ENCODE peak calls at places on chromosomes 16 and 17, in seven cellular contexts. R, L, A, T, M, V and O are unnamed samples.

GRCh38 chr17:5418858-5419355 is 555 bp downstream of the NUP88 start:
- DNase-seq in R (peak; percentile 46), L (no peak), A (peak; percentile 59), T (no peak), M (no peak), V (peak; percentile 39), O (peak; percentile 45)

GRCh38 chr17:64457156-64457555 is 8.2 kb downstream of the MILR1 start:
- DNase-seq in R (peak; percentile 39), L (peak; percentile 56), A (no peak), T (no peak), M (no peak), V (peak; percentile 66), O (peak; percentile 25)

GRCh38 chr16:58306327-58306726 is 11.5 kb upstream of the PRSS54 start:
- DNase-seq in R (peak; percentile 58), L (peak; percentile 19), A (peak; percentile 28), T (no peak), M (no peak), V (peak; percentile 24), O (peak; percentile 53)

GRCh38 chr16:47320546-47321315 is 140.1 kb downstream of the ITFG1 start:
- DNase-seq in R (no peak), L (peak; percentile 6), A (no peak), T (no peak), M (no peak), V (peak; percentile 65), O (peak; percentile 71)

GRCh38 chr17:29612404-29613370 is 10.0 kb downstream of the CORO6 start:
- DNase-seq in R (no peak), L (no peak), A (no peak), T (no peak), M (no peak), V (no peak), O (no peak)

GRCh38 chr17:48608494-48608834 is 2.4 kb downstream of the HOXB7 start:
- DNase-seq in R (no peak), L (no peak), A (no peak), T (no peak), M (no peak), V (no peak), O (no peak)

GRCh38 chr17:78804777-78805176 is 22.7 kb upstream of the CYTH1 start:
- DNase-seq in R (no peak), L (no peak), A (no peak), T (no peak), M (peak; percentile 43), V (no peak), O (peak; percentile 25)

GRCh38 chr17:72233981-72234380 is 113.2 kb downstream of the SOX9 start:
- DNase-seq in R (no peak), L (no peak), A (no peak), T (peak; percentile 48), M (no peak), V (no peak), O (no peak)

GRCh38 chr17:19812407-19812806 is 55.3 kb downstream of the ULK2 start:
- DNase-seq in R (peak; percentile 9), L (no peak), A (peak; percentile 18), T (no peak), M (no peak), V (peak; percentile 10), O (peak; percentile 10)

GRCh38 chr17:17819561-17819995 is 17.2 kb downstream of the SREBF1 start:
- DNase-seq in R (peak; percentile 93), L (peak; percentile 86), A (peak; percentile 93), T (no peak), M (no peak), V (peak; percentile 92), O (peak; percentile 93)

GRCh38 chr17:10357768-10358167 is 15.0 kb downstream of the MYH13 start:
- DNase-seq in R (no peak), L (no peak), A (peak; percentile 4), T (peak; percentile 19), M (no peak), V (no peak), O (no peak)

GRCh38 chr17:31134526-31134925 is 39.7 kb downstream of the NF1 start:
- DNase-seq in R (peak; percentile 16), L (peak; percentile 58), A (no peak), T (no peak), M (no peak), V (no peak), O (peak; percentile 69)

GRCh38 chr17:6365187-6365943 is 69.6 kb downstream of the AIPL1 start:
- DNase-seq in R (peak; percentile 19), L (peak; percentile 62), A (no peak), T (no peak), M (no peak), V (peak; percentile 74), O (peak; percentile 24)

GRCh38 chr17:20925091-20925490 is 117.7 kb downstream of the USP22 start:
- DNase-seq in R (peak; percentile 27), L (no peak), A (no peak), T (no peak), M (no peak), V (peak; percentile 60), O (peak; percentile 44)

GRCh38 chr17:5488752-5489151 is 2.4 kb downstream of the MIS12 start:
- DNase-seq in R (no peak), L (no peak), A (no peak), T (no peak), M (no peak), V (no peak), O (no peak)

GRCh38 chr17:10875984-10876555 is 38.2 kb upstream of the PIRT start:
- DNase-seq in R (peak; percentile 26), L (peak; percentile 10), A (peak; percentile 22), T (peak; percentile 78), M (peak; percentile 13), V (peak; percentile 17), O (peak; percentile 34)

GRCh38 chr16:53913082-53913870 is 209.3 kb downstream of the FTO start:
- DNase-seq in R (peak; percentile 95), L (peak; percentile 90), A (no peak), T (no peak), M (peak; percentile 45), V (peak; percentile 94), O (peak; percentile 99)

GRCh38 chr17:61253293-61253801 is 146.3 kb upstream of the TBX2 start:
- DNase-seq in R (peak; percentile 47), L (no peak), A (no peak), T (no peak), M (peak; percentile 60), V (no peak), O (peak; percentile 51)

GRCh38 chr16:82874672-82875071 is 247.9 kb downstream of the CDH13 start:
- DNase-seq in R (no peak), L (no peak), A (no peak), T (no peak), M (no peak), V (no peak), O (no peak)

GRCh38 chr17:12814718-12815117 is 25.4 kb downstream of the ARHGAP44 start:
- DNase-seq in R (no peak), L (no peak), A (no peak), T (no peak), M (no peak), V (no peak), O (no peak)

GRCh38 chr17:12815642-12816141 is 26.4 kb downstream of the ARHGAP44 start:
- DNase-seq in R (no peak), L (no peak), A (no peak), T (no peak), M (no peak), V (no peak), O (no peak)

GRCh38 chr17:12808723-12809122 is 19.4 kb downstream of the ARHGAP44 start:
- DNase-seq in R (no peak), L (no peak), A (no peak), T (no peak), M (no peak), V (no peak), O (no peak)

GRCh38 chr17:12813680-12814079 is 24.4 kb downstream of the ARHGAP44 start:
- DNase-seq in R (no peak), L (no peak), A (no peak), T (no peak), M (no peak), V (no peak), O (no peak)

GRCh38 chr17:12812877-12813276 is 23.6 kb downstream of the ARHGAP44 start:
- DNase-seq in R (peak; percentile 33), L (no peak), A (no peak), T (no peak), M (no peak), V (no peak), O (peak; percentile 10)
- TF ChIP-seq CTCF in R (no peak), L (no peak), A (no peak), T (no peak), M (no peak), V (no peak), O (no peak)

DNA sequence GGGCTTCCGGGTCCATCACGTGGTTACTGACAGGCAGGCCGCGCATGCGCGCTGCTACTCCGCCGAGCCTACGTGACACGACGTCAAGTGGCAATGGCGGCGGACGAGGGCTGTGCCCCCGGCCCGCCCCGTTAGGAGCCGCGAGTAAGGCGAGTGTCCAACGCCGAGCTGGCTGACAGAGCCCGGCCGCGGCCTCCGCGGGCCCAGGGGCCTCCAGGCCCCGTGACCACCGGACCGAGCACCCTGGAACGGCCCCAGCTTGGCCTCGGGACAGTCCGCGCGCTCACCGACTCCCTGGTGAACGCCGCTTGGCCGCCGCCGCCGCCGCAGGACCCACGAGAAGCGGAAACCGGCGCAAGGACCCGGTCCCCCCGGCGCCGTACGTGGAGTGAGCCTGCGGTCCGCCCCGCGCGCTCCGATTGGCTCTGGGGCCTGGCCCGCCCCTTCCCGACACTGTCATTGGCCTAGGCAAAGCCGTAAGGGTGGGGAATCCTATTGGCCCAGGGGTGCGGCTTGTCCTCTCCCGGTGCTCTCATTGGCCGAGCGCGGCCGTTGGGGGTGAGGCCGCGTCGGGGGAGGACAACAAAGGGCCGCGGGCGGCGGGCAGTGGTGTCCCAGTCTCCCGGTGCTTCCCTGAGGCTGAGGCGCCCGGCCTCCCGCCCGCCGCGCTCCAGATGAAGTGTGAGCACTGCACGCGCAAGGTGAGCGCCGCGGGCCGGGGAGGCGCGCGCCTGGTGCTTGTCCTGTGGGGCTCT is at the start of gene NARF:
- DNase-seq in R (peak; percentile 99), L (peak; percentile 99), A (peak; percentile 95), T (peak; percentile 96), M (peak; percentile 98), V (peak; percentile 98), O (peak; percentile 97)
- TF ChIP-seq CTCF in R (no peak), L (no peak), A (no peak), T (no peak), M (no peak), V (no peak), O (no peak)

GRCh38 chr17:41687828-41688640 is 651 bp upstream of the EIF1 start:
- DNase-seq in R (peak; percentile 53), L (no peak), A (peak; percentile 51), T (no peak), M (peak; percentile 49), V (peak; percentile 15), O (no peak)
- TF ChIP-seq CTCF in R (no peak), L (peak; percentile 36), A (peak; percentile 69), T (no peak), M (no peak), V (peak; percentile 19), O (peak; percentile 4)

GRCh38 chr17:41393826-41394225 is 3.6 kb downstream of the KRT31 start:
- DNase-seq in R (no peak), L (no peak), A (no peak), T (no peak), M (no peak), V (no peak), O (no peak)

GRCh38 chr17:41392278-41392677 is 5.1 kb downstream of the KRT31 start:
- DNase-seq in R (no peak), L (peak; percentile 42), A (no peak), T (no peak), M (no peak), V (peak; percentile 74), O (peak; percentile 70)

GRCh38 chr17:41394254-41395016 is 3.0 kb downstream of the KRT31 start:
- DNase-seq in R (no peak), L (no peak), A (no peak), T (no peak), M (no peak), V (peak; percentile 23), O (no peak)

GRCh38 chr17:41391535-41391934 is 5.9 kb downstream of the KRT31 start:
- DNase-seq in R (no peak), L (no peak), A (no peak), T (no peak), M (no peak), V (no peak), O (no peak)

GRCh38 chr17:41393294-41393693 is 4.1 kb downstream of the KRT31 start:
- DNase-seq in R (peak; percentile 59), L (no peak), A (no peak), T (no peak), M (peak; percentile 18), V (no peak), O (no peak)
- TF ChIP-seq CTCF in R (no peak), L (no peak), A (no peak), T (no peak), M (no peak), V (no peak), O (no peak)